ENCODE peak calls at places on chromosomes 16 and 17, in six cellular contexts. H is activated gamma-delta T cell treated with Interleukin-2 at 50 U/mL for 16 hours; N is mucosa of gallbladder; P is head of caudate nucleus; J is activated T-cell treated with anti-CD3 and anti-CD28 coated beads, Interleukin-2, amount 50 U/mL, for 4 hours; M is AML-193. I is an unnamed sample.

GRCh38 chr17:67520916-67521772 is 144.1 kb downstream of the PITPNC1 start:
- DNase-seq in P (no peak), J (no peak), M (no peak), N (no peak), H (no peak), I (no peak)

GRCh38 chr17:10156579-10157488 is 41.6 kb downstream of the GAS7 start:
- DNase-seq in N (peak; percentile 56), P (peak; percentile 19), J (no peak), M (peak; percentile 47), H (peak; percentile 10), I (peak; percentile 14)

GRCh38 chr16:66028505-66029216 is 337.8 kb upstream of the CDH5 start:
- DNase-seq in P (no peak), H (no peak), N (no peak), J (no peak), M (no peak), I (no peak)

GRCh38 chr16:29678691-29679267 is at the start of gene QPRT:
- DNase-seq in J (no peak), P (peak; percentile 40), N (no peak), H (no peak), M (no peak), I (peak; percentile 28)

GRCh38 chr16:648071-648785 is 937 bp upstream of the WDR90 start:
- DNase-seq in N (peak; percentile 75), J (no peak), H (no peak), P (no peak), M (no peak), I (no peak)

GRCh38 chr16:46884513-46885293 is 541 bp downstream of the GPT2 start:
- DNase-seq in N (no peak), P (peak; percentile 59), J (no peak), M (no peak), H (no peak), I (peak; percentile 72)

GRCh38 chr17:21294321-21295035 is 10.0 kb downstream of the MAP2K3 start:
- DNase-seq in J (no peak), N (no peak), M (no peak), H (no peak), P (no peak), I (no peak)

GRCh38 chr16:81575834-81576233 is 131.2 kb downstream of the CMIP start:
- DNase-seq in N (no peak), P (no peak), J (no peak), M (no peak), H (no peak), I (no peak)

GRCh38 chr16:49857423-49858181 is 1.7 kb upstream of the ZNF423 start:
- DNase-seq in J (peak; percentile 22), M (peak; percentile 7), H (peak; percentile 15), N (peak; percentile 48), P (no peak), I (peak; percentile 31)

GRCh38 chr17:50407921-50408320 is 10.6 kb upstream of the LRRC59 start:
- DNase-seq in H (no peak), P (no peak), N (no peak), J (no peak), M (no peak), I (no peak)

GRCh38 chr17:50268632-50269287 is 5.5 kb upstream of the TMEM92 start:
- DNase-seq in H (no peak), P (no peak), N (no peak), M (no peak), J (no peak), I (no peak)

GRCh38 chr16:17313085-17313611 is 157.6 kb downstream of the XYLT1 start:
- DNase-seq in J (no peak), P (peak; percentile 42), M (no peak), H (no peak), N (peak; percentile 42), I (no peak)

GRCh38 chr17:66032082-66032712 is 159.7 kb downstream of the CEP112 start:
- DNase-seq in N (no peak), P (no peak), J (no peak), M (no peak), H (no peak), I (no peak)

GRCh38 chr17:62093188-62094155 is 28.4 kb upstream of the MED13 start:
- DNase-seq in P (no peak), H (no peak), M (no peak), J (no peak), N (no peak), I (no peak)

GRCh38 chr17:27593232-27593856 is 37.6 kb upstream of the LGALS9 start:
- DNase-seq in N (no peak), J (no peak), P (no peak), M (no peak), H (no peak), I (no peak)

I was measured in midbrain.